ENCODE peak calls at places on chromosomes 16 and 17, in nine cellular contexts. B is SK-N-SH, F is fibroblast of lung, X is GM23338, G is PC-3, I is H9, L is K562, O is osteoblast, N is PC-9. U is an unnamed sample.

GRCh38 chr16:3431779-3432219 is 11.5 kb downstream of the ZNF597 start:
- DNase-seq in B (peak; percentile 51), F (peak; percentile 52), X (no peak), G (no peak), I (no peak), L (peak; percentile 56), O (peak; percentile 45), N (no peak), U (no peak)

GRCh38 chr16:54026456-54026855 is 260.1 kb downstream of the IRX3 start:
- DNase-seq in B (no peak), F (no peak), X (no peak), G (no peak), I (no peak), L (no peak), O (no peak), N (no peak), U (no peak)

GRCh38 chr17:83192161-83192788 is 112.9 kb downstream of the METRNL start:
- DNase-seq in B (no peak), F (peak; percentile 44), X (no peak), G (no peak), I (no peak), L (no peak), O (peak; percentile 78), N (no peak), U (no peak)

GRCh38 chr16:3266873-3267537 is 10.6 kb upstream of the MEFV start:
- DNase-seq in B (peak; percentile 67), F (peak; percentile 24), X (peak; percentile 66), G (peak; percentile 52), I (no peak), L (no peak), O (peak; percentile 95), N (no peak), U (peak; percentile 18)

GRCh38 chr17:42623732-42624596 is 14.5 kb downstream of the TUBG1 start:
- DNase-seq in B (no peak), F (no peak), X (no peak), G (peak; percentile 91), I (no peak), L (peak; percentile 72), O (no peak), N (peak; percentile 92), U (no peak)

GRCh38 chr16:56257666-56258359 is 66.5 kb downstream of the GNAO1 start:
- DNase-seq in B (peak; percentile 67), F (no peak), X (no peak), G (no peak), I (no peak), L (no peak), O (no peak), N (no peak), U (no peak)

GRCh38 chr16:87628940-87629339 is 26.6 kb downstream of the JPH3 start:
- DNase-seq in B (no peak), F (no peak), X (no peak), G (peak; percentile 69), I (no peak), L (no peak), O (peak; percentile 93), N (peak; percentile 56), U (no peak)

GRCh38 chr17:68789203-68789962 is 165.8 kb downstream of the ABCA8 start:
- DNase-seq in B (no peak), F (no peak), X (no peak), G (no peak), I (no peak), L (no peak), O (no peak), N (no peak), U (no peak)

GRCh38 chr16:4431023-4431422 is 5.4 kb downstream of the DNAJA3 start:
- DNase-seq in B (no peak), F (no peak), X (no peak), G (no peak), I (no peak), L (no peak), O (peak; percentile 11), N (no peak), U (no peak)

GRCh38 chr16:4433228-4433627 is 7.6 kb downstream of the DNAJA3 start:
- DNase-seq in B (no peak), F (no peak), X (no peak), G (no peak), I (no peak), L (no peak), O (no peak), N (no peak), U (no peak)

GRCh38 chr16:4437366-4437765 is 11.7 kb downstream of the DNAJA3 start:
- DNase-seq in B (no peak), F (no peak), X (no peak), G (no peak), I (no peak), L (no peak), O (peak; percentile 13), N (no peak), U (no peak)

GRCh38 chr16:4435668-4436067 is 10.0 kb downstream of the DNAJA3 start:
- DNase-seq in B (no peak), F (peak; percentile 79), X (no peak), G (no peak), I (no peak), L (no peak), O (no peak), N (no peak), U (no peak)

DNA sequence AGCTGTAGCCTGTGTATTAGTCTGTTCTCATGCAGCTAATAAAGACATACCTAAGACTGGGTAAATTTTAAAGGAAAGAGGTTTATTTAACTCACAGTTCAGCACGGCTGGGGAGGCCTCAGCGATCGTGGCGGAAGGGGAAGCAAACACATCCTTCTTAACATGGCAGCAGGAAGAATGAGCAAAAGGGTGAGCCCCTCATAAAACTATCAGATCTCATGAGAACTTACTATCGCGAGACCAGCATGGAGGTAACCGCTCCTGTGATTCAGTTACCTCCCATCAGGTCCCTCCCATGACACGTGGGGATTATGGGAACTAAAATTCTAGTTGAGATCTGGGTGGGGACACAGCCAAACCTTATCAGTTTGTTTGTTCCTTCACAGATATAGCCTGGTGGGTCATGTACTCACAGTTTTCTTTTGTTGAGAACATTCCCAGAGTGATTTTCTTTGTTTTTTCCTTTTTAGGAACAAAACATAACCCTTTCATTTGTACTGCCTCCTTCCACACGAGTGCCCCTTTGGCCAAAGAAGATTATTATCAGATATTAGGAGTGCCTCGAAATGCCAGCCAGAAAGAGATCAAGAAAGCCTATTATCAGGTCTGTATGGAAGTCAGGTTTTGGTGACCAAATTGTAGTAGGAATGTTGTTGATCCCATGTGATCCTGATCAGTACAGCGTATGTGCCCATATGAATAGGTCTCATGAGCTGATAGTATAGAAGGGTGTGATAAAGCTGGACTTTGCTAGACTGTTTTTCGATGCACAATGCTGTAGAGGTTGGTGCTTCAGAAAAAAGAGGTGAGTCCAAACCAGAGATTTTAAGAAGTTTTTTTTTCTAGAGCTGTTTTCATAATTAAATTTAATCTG is 8.5 kb downstream of the DNAJA3 start:
- DNase-seq in B (no peak), F (no peak), X (no peak), G (no peak), I (no peak), L (peak; percentile 53), O (no peak), N (no peak), U (no peak)
- H3K79me2 ChIP-seq in B (peaks cover 30% of the 10 kb centered on the region), F (peaks cover 10% of the 10 kb centered on the region), X (peaks cover 14% of the 10 kb centered on the region), G (peaks cover 50% of the 10 kb centered on the region), I (no peaks in the 10 kb centered on the region), L (peaks cover 63% of the 10 kb centered on the region), O (peaks cover 44% of the 10 kb centered on the region), N (peaks cover 33% of the 10 kb centered on the region), U (peaks cover 19% of the 10 kb centered on the region)

DNA sequence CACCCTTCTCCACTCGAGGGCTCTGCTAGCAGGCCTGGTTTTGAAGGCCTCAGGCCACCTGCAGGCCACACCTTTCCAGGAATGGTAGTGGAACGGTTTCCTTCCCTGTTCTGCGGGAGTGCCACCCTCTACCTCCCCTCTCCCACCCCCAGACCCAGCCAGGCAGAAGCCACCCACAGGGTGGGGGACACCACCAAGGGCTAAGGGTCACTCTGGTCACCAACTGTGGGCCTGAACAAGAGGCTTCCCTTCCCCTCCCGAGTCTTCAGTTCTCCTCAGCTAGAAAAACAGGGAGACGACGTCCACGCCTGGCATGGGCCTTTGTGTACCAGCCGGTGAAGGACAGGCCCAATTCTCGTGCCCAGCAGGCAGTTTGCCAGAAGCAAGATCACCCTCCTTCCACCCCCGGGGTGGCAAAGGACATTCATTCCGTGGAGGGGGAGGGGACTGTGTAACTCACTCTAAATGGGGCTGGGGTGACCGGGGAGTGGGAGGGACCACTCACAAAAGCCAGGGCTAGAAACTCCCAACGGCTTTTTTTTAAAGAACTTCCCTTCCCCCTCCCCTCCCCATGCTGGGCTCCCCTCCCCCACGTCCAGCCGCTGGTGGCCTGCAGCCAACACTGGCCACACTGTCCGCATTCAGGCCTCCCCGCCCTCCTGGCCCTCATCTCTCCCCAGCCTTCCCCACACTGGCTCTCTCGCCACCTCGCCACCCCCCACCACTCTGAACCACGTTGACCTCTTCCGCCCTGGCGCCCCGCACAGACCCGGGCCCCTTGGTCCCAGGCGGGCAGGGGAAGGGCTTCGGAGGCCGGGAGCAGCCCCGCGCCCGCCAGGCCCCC is 7.7 kb downstream of the CBX4 start:
- DNase-seq in B (peak; percentile 87), F (peak; percentile 60), X (peak; percentile 73), G (no peak), I (peak; percentile 60), L (peak; percentile 76), O (peak; percentile 97), N (no peak), U (peak; percentile 69)
- H3K27ac ChIP-seq in B (no peak overlapping the region), F (no peak overlapping the region), X (no peak overlapping the region), G (no peak overlapping the region), I (no peak overlapping the region), L (peak overlapping the region; percentile 99), O (no peak overlapping the region), N (peak overlapping the region; percentile 82), U (no peak overlapping the region)

GRCh38 chr17:49746791-49747490 is 17.0 kb downstream of the FAM117A start:
- DNase-seq in B (no peak), F (no peak), X (peak; percentile 15), G (no peak), I (no peak), L (no peak), O (no peak), N (no peak), U (no peak)

GRCh38 chr17:49747632-49748031 is 16.3 kb downstream of the FAM117A start:
- DNase-seq in B (no peak), F (no peak), X (no peak), G (no peak), I (no peak), L (no peak), O (no peak), N (no peak), U (no peak)

GRCh38 chr17:49748223-49748622 is 15.7 kb downstream of the FAM117A start:
- DNase-seq in B (no peak), F (no peak), X (no peak), G (no peak), I (no peak), L (no peak), O (no peak), N (no peak), U (no peak)

GRCh38 chr17:49742256-49742655 is 21.7 kb downstream of the FAM117A start:
- DNase-seq in B (no peak), F (no peak), X (no peak), G (no peak), I (no peak), L (no peak), O (no peak), N (peak; percentile 19), U (no peak)

GRCh38 chr17:49745175-49746139 is 18.5 kb downstream of the FAM117A start:
- DNase-seq in B (no peak), F (no peak), X (no peak), G (no peak), I (no peak), L (no peak), O (no peak), N (no peak), U (no peak)
- H3K79me2 ChIP-seq in B (no peaks in the 10 kb centered on the region), F (no peaks in the 10 kb centered on the region), X (peaks cover 88% of the 10 kb centered on the region), G (no peaks in the 10 kb centered on the region), I (no peaks in the 10 kb centered on the region), L (peaks cover 93% of the 10 kb centered on the region), O (no peaks in the 10 kb centered on the region), N (no peaks in the 10 kb centered on the region), U (peaks cover 38% of the 10 kb centered on the region)

GRCh38 chr17:16513858-16514257 is 21.9 kb upstream of the LRRC75A start:
- DNase-seq in B (no peak), F (no peak), X (no peak), G (no peak), I (no peak), L (no peak), O (no peak), N (no peak), U (no peak)

GRCh38 chr17:16511515-16511914 is 19.5 kb upstream of the LRRC75A start:
- DNase-seq in B (no peak), F (no peak), X (no peak), G (no peak), I (no peak), L (no peak), O (no peak), N (no peak), U (no peak)

GRCh38 chr17:16507918-16508533 is 16.0 kb upstream of the LRRC75A start:
- DNase-seq in B (no peak), F (no peak), X (no peak), G (peak; percentile 25), I (no peak), L (no peak), O (no peak), N (no peak), U (no peak)

GRCh38 chr17:16515933-16516332 is 23.9 kb upstream of the LRRC75A start:
- DNase-seq in B (no peak), F (no peak), X (no peak), G (no peak), I (no peak), L (no peak), O (no peak), N (no peak), U (no peak)

GRCh38 chr17:16512011-16512410 is 20.0 kb upstream of the LRRC75A start:
- DNase-seq in B (no peak), F (no peak), X (peak; percentile 55), G (no peak), I (peak; percentile 51), L (no peak), O (no peak), N (no peak), U (peak; percentile 68)
- H3K27ac ChIP-seq in B (no peak overlapping the region), F (no peak overlapping the region), X (peak overlapping the region; percentile 42), G (no peak overlapping the region), I (no peak overlapping the region), L (no peak overlapping the region), O (no peak overlapping the region), N (no peak overlapping the region), U (peak overlapping the region; percentile 18)